ENCODE peak calls at places on chromosomes 16 and 17, in nine cellular contexts. T, D, J, G, V, W, A, K and Q are unnamed samples.

GRCh38 chr16:711548-712320 is 3.2 kb upstream of the METRN start:
- DNase-seq in T (peak), D (no peak), J (peak), G (peak), V (peak), W (no peak), A (peak), K (peak), Q (peak)

GRCh38 chr17:72030067-72030899 is 90.5 kb upstream of the SOX9 start:
- DNase-seq in T (peak), D (peak), J (no peak), G (peak), V (peak), W (peak), A (no peak), K (no peak), Q (no peak)

GRCh38 chr16:85903576-85903975 is 4.6 kb downstream of the IRF8 start:
- DNase-seq in T (no peak), D (no peak), J (no peak), G (no peak), V (no peak), W (no peak), A (no peak), K (peak), Q (no peak)

GRCh38 chr16:84292032-84292431 is 2.6 kb upstream of the WFDC1 start:
- DNase-seq in T (no peak), D (no peak), J (no peak), G (no peak), V (no peak), W (no peak), A (no peak), K (peak), Q (peak)

GRCh38 chr16:87945351-87946042 is 5.7 kb upstream of the BANP start:
- DNase-seq in T (peak), D (peak), J (no peak), G (peak), V (peak), W (peak), A (no peak), K (peak), Q (peak)

GRCh38 chr17:49687878-49688491 is 10.1 kb upstream of the SPOP start:
- DNase-seq in T (no peak), D (no peak), J (no peak), G (no peak), V (no peak), W (no peak), A (no peak), K (no peak), Q (no peak)

GRCh38 chr16:90019543-90020259 is 445 bp upstream of the DBNDD1 start:
- DNase-seq in T (no peak), D (peak), J (no peak), G (no peak), V (no peak), W (peak), A (peak), K (peak), Q (peak)

GRCh38 chr17:17303847-17304490 is 796 bp downstream of the NT5M start:
- DNase-seq in T (no peak), D (no peak), J (no peak), G (no peak), V (no peak), W (no peak), A (no peak), K (no peak), Q (no peak)

GRCh38 chr16:84922351-84923135 is 88.8 kb downstream of the ZDHHC7 start:
- DNase-seq in T (peak), D (no peak), J (no peak), G (peak), V (peak), W (no peak), A (no peak), K (peak), Q (peak)

GRCh38 chr16:89442990-89443726 is 47.2 kb downstream of the ANKRD11 start:
- DNase-seq in T (no peak), D (peak), J (no peak), G (peak), V (no peak), W (peak), A (no peak), K (peak), Q (peak)

GRCh38 chr17:44793885-44794698 is 35.3 kb downstream of the ADAM11 start:
- DNase-seq in T (no peak), D (no peak), J (no peak), G (no peak), V (no peak), W (no peak), A (no peak), K (peak), Q (no peak)

GRCh38 chr17:4898927-4899326 is 409 bp upstream of the C17orf107 start:
- DNase-seq in T (no peak), D (no peak), J (no peak), G (no peak), V (no peak), W (no peak), A (no peak), K (no peak), Q (no peak)

GRCh38 chr16:75218256-75219076 is at the start of gene CTRB1:
- DNase-seq in T (no peak), D (no peak), J (no peak), G (no peak), V (peak), W (no peak), A (no peak), K (no peak), Q (no peak)

GRCh38 chr17:19614900-19615299 is 33.7 kb upstream of the ALDH3A2 start:
- DNase-seq in T (no peak), D (no peak), J (no peak), G (no peak), V (no peak), W (no peak), A (no peak), K (no peak), Q (no peak)

GRCh38 chr16:23699100-23699499 is 13.9 kb downstream of the ERN2 start:
- DNase-seq in T (no peak), D (no peak), J (no peak), G (no peak), V (no peak), W (no peak), A (no peak), K (no peak), Q (no peak)

GRCh38 chr16:54289242-54290051 is 2.9 kb upstream of the IRX3 start:
- DNase-seq in T (no peak), D (no peak), J (no peak), G (no peak), V (no peak), W (no peak), A (no peak), K (no peak), Q (no peak)

GRCh38 chr17:49266233-49266632 is 35.6 kb upstream of the PHOSPHO1 start:
- DNase-seq in T (no peak), D (no peak), J (no peak), G (no peak), V (no peak), W (no peak), A (no peak), K (no peak), Q (no peak)